ENCODE peak calls at places on chromosomes 16 and 17, in five cellular contexts. N is RWPE1; W is activated naive CD4-positive, alpha-beta T cell treated with anti-CD3 and anti-CD28 coated beads, Interleukin-2, amount 50 U/mL, for 16 hours; C is NCI-H510A; J is ELR. F is an unnamed sample.

GRCh38 chr17:73541561-73541981 is 102.7 kb downstream of the SDK2 start:
- DNase-seq in N (no peak), W (no peak), C (no peak), J (no peak), F (no peak)

GRCh38 chr17:49388290-49388640 is 26.2 kb upstream of the ZNF652 start:
- DNase-seq in N (no peak), W (no peak), C (no peak), J (no peak), F (peak)

GRCh38 chr16:25478476-25478875 is 213.3 kb upstream of the HS3ST4 start:
- DNase-seq in N (no peak), W (no peak), C (no peak), J (no peak), F (no peak)

GRCh38 chr16:17303101-17303500 is 167.7 kb downstream of the XYLT1 start:
- DNase-seq in N (no peak), W (no peak), C (no peak), J (no peak), F (no peak)

GRCh38 chr17:81842725-81843504 is 8.1 kb upstream of the PPP1R27 start:
- DNase-seq in N (peak), W (no peak), C (no peak), J (peak), F (no peak)

GRCh38 chr17:83182620-83183063 is 103.2 kb downstream of the METRNL start:
- DNase-seq in N (no peak), W (peak), C (no peak), J (no peak), F (no peak)

GRCh38 chr16:4214215-4214621 is 27.7 kb downstream of the SRL start:
- DNase-seq in N (peak), W (no peak), C (no peak), J (peak), F (no peak)

GRCh38 chr17:2903193-2903974 is 107.1 kb downstream of the RAP1GAP2 start:
- DNase-seq in N (no peak), W (no peak), C (peak), J (no peak), F (no peak)

GRCh38 chr17:17119533-17119932 is 77.3 kb downstream of the MPRIP start:
- DNase-seq in N (no peak), W (peak), C (no peak), J (peak), F (peak)

GRCh38 chr17:17344507-17345293 is 41.5 kb downstream of the NT5M start:
- DNase-seq in N (no peak), W (no peak), C (no peak), J (no peak), F (no peak)

GRCh38 chr17:82267575-82268379 is 5.7 kb downstream of the CSNK1D start:
- DNase-seq in N (peak), W (peak), C (no peak), J (peak), F (no peak)

GRCh38 chr17:38320482-38320881 is 23.3 kb downstream of the GPR179 start:
- DNase-seq in N (peak), W (no peak), C (no peak), J (no peak), F (no peak)

GRCh38 chr17:60665602-60666001 is 12.0 kb upstream of the BCAS3 start:
- DNase-seq in N (no peak), W (no peak), C (no peak), J (no peak), F (no peak)

GRCh38 chr16:75264531-75264998 is 13.1 kb upstream of the BCAR1 start:
- DNase-seq in N (no peak), W (no peak), C (no peak), J (peak), F (no peak)

GRCh38 chr16:11629071-11630030 is 38.9 kb upstream of the SNN start:
- DNase-seq in N (no peak), W (peak), C (no peak), J (no peak), F (no peak)

GRCh38 chr16:54407596-54407995 is 121.0 kb upstream of the IRX3 start:
- DNase-seq in N (peak), W (no peak), C (no peak), J (peak), F (no peak)

GRCh38 chr16:70476272-70477020 is 22.1 kb downstream of the FCSK start:
- DNase-seq in N (peak), W (peak), C (no peak), J (peak), F (no peak)

GRCh38 chr16:20242568-20243240 is 84.6 kb downstream of the GP2 start:
- DNase-seq in N (no peak), W (no peak), C (no peak), J (no peak), F (no peak)

GRCh38 chr17:8176197-8176940 is at the start of gene TMEM107:
- DNase-seq in N (peak), W (peak), C (peak), J (peak), F (peak)

GRCh38 chr17:2808367-2809335 is 12.4 kb downstream of the RAP1GAP2 start:
- DNase-seq in N (no peak), W (no peak), C (no peak), J (no peak), F (no peak)

GRCh38 chr17:62147284-62147683 is 82.2 kb upstream of the MED13 start:
- DNase-seq in N (no peak), W (no peak), C (no peak), J (no peak), F (no peak)

GRCh38 chr16:69554495-69554894 is 11.3 kb upstream of the NFAT5 start:
- DNase-seq in N (no peak), W (no peak), C (no peak), J (no peak), F (no peak)

GRCh38 chr16:81451753-81452680 is 7.4 kb downstream of the CMIP start:
- DNase-seq in N (no peak), W (peak), C (no peak), J (no peak), F (peak)

GRCh38 chr17:45363498-45363897 is 46.7 kb upstream of the MAP3K14 start:
- DNase-seq in N (no peak), W (no peak), C (no peak), J (no peak), F (no peak)

GRCh38 chr17:64596439-64596838 is 65.7 kb downstream of the SMURF2 start:
- DNase-seq in N (no peak), W (no peak), C (no peak), J (no peak), F (no peak)

GRCh38 chr17:43615952-43616351 is 45.8 kb downstream of the MEOX1 start:
- DNase-seq in N (no peak), W (no peak), C (no peak), J (no peak), F (no peak)

GRCh38 chr17:66576473-66576872 is 258.4 kb upstream of the CACNG5 start:
- DNase-seq in N (no peak), W (no peak), C (no peak), J (no peak), F (no peak)

GRCh38 chr16:30997887-30998711 is 12.3 kb downstream of the STX1B start:
- DNase-seq in N (peak), W (no peak), C (no peak), J (peak), F (no peak)

GRCh38 chr17:507441-507840 is 154.8 kb upstream of the RPH3AL start:
- DNase-seq in N (no peak), W (no peak), C (no peak), J (no peak), F (no peak)

GRCh38 chr16:71933913-71934696 is 38.8 kb downstream of the IST1 start:
- DNase-seq in N (no peak), W (no peak), C (no peak), J (peak), F (no peak)

GRCh38 chr16:75188832-75189477 is 18.0 kb downstream of the CTRB2 start:
- DNase-seq in N (peak), W (no peak), C (no peak), J (no peak), F (no peak)

GRCh38 chr17:45305532-45306087 is 11.2 kb downstream of the MAP3K14 start:
- DNase-seq in N (no peak), W (no peak), C (no peak), J (peak), F (no peak)

GRCh38 chr17:53428913-53429312 is 393.8 kb upstream of the KIF2B start:
- DNase-seq in N (no peak), W (no peak), C (no peak), J (no peak), F (no peak)

GRCh38 chr17:57278740-57279387 is 22.5 kb downstream of the MSI2 start:
- DNase-seq in N (no peak), W (no peak), C (no peak), J (no peak), F (no peak)

GRCh38 chr16:80273635-80274538 is 266.9 kb upstream of the DYNLRB2 start:
- DNase-seq in N (peak), W (no peak), C (no peak), J (peak), F (no peak)

GRCh38 chr17:248337-249235 is 67.1 kb upstream of the DOC2B start:
- DNase-seq in N (no peak), W (no peak), C (no peak), J (no peak), F (peak)

F was measured in naive thymus-derived CD4-positive, alpha-beta T cell.